ENCODE peak calls at places on chromosomes 4 and X, in four cellular contexts. E is prostate gland, D is mesothelial cell of epicardium, M is neural crest cell. L is an unnamed sample.

GRCh38 chr4:66178901-66179300 is 508.6 kb upstream of the EPHA5 start:
- DNase-seq in E (no peak), D (no peak), M (no peak), L (no peak)

GRCh38 chrX:109872021-109872730 is 130.7 kb upstream of the TMEM164 start:
- DNase-seq in E (no peak), D (no peak), M (no peak), L (no peak)

GRCh38 chr4:94722270-94722669 is 35.5 kb upstream of the BMPR1B start:
- DNase-seq in E (no peak), D (no peak), M (no peak), L (no peak)

GRCh38 chr4:47031011-47031678 is at the start of gene GABRB1:
- DNase-seq in E (no peak), D (peak; percentile 83), M (peak; percentile 62), L (peak; percentile 25)

GRCh38 chr4:65599335-65599734 is 71.0 kb downstream of the EPHA5 start:
- DNase-seq in E (no peak), D (no peak), M (no peak), L (no peak)

GRCh38 chrX:39631275-39631674 is 466.5 kb downstream of the BCOR start:
- DNase-seq in E (no peak), D (no peak), M (no peak), L (no peak)

GRCh38 chrX:7654316-7654715 is 188.7 kb upstream of the VCX start:
- DNase-seq in E (no peak), D (no peak), M (no peak), L (no peak)

GRCh38 chr4:132557660-132558059 is 591.4 kb upstream of the PCDH10 start:
- DNase-seq in E (no peak), D (no peak), M (no peak), L (no peak)

GRCh38 chrX:40172169-40172979 is 74.6 kb upstream of the BCOR start:
- DNase-seq in E (peak; percentile 50), D (peak; percentile 54), M (no peak), L (no peak)

GRCh38 chrX:3345281-3346081 is 971 bp downstream of the MXRA5 start:
- DNase-seq in E (peak; percentile 54), D (peak; percentile 73), M (peak; percentile 24), L (no peak)

GRCh38 chr4:96639932-96640331 is 800.0 kb downstream of the PDHA2 start:
- DNase-seq in E (no peak), D (no peak), M (no peak), L (no peak)
- TF ChIP-seq CTCF in E (no peak), D (no peak), M (no peak), L (no peak)

GRCh38 chrX:56802921-56803848 is 74.1 kb downstream of the NBDY start:
- DNase-seq in E (peak; percentile 25), D (peak; percentile 59), M (peak; percentile 22), L (no peak)

GRCh38 chrX:56802428-56802827 is 73.4 kb downstream of the NBDY start:
- DNase-seq in E (no peak), D (no peak), M (no peak), L (no peak)

GRCh38 chrX:56798866-56799864 is 70.1 kb downstream of the NBDY start:
- DNase-seq in E (no peak), D (peak; percentile 37), M (no peak), L (no peak)

GRCh38 chrX:56800307-56800706 is 71.3 kb downstream of the NBDY start:
- DNase-seq in E (no peak), D (peak; percentile 11), M (no peak), L (no peak)

GRCh38 chrX:56800801-56801200 is 71.8 kb downstream of the NBDY start:
- DNase-seq in E (no peak), D (peak; percentile 26), M (no peak), L (no peak)
- TF ChIP-seq CTCF in E (no peak), D (no peak), M (no peak), L (no peak)

GRCh38 chr4:186032259-186032658 is 36.7 kb upstream of the TLR3 start:
- DNase-seq in E (no peak), D (no peak), M (no peak), L (no peak)
- TF ChIP-seq CTCF in E (no peak), D (no peak), M (peak; percentile 36), L (no peak)

DNA sequence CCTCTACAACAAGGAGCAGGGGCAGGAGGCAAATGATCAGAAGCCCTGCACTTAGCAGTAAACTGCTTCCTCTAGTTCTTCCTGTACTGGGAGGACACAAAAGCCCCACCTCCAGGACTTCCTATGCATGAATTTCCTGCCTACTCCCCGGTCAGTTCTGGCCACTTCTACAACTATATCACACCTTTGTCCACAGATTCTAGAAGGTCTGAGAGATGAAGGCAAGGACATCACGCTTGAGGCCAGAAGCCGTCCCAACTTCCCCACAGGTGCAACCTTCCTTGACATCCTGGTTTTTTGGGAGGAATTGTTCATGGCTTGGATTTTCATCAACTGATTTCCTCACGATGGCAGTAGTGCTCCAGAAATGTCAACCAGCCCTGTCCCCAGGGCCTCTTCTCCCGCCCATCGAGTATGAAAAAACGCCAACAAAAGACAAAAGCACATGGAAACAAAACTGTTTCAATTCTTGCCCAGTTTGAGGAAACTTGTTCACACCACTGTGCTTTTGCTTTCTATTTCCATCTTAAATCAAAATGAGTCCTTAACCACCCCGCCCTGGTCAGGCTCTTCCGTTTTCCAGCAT is 206.5 kb upstream of the STK26 start:
- DNase-seq in E (peak; percentile 7), D (no peak), M (no peak), L (peak; percentile 73)
- TF ChIP-seq CTCF in E (no peak), D (no peak), M (no peak), L (no peak)

DNA sequence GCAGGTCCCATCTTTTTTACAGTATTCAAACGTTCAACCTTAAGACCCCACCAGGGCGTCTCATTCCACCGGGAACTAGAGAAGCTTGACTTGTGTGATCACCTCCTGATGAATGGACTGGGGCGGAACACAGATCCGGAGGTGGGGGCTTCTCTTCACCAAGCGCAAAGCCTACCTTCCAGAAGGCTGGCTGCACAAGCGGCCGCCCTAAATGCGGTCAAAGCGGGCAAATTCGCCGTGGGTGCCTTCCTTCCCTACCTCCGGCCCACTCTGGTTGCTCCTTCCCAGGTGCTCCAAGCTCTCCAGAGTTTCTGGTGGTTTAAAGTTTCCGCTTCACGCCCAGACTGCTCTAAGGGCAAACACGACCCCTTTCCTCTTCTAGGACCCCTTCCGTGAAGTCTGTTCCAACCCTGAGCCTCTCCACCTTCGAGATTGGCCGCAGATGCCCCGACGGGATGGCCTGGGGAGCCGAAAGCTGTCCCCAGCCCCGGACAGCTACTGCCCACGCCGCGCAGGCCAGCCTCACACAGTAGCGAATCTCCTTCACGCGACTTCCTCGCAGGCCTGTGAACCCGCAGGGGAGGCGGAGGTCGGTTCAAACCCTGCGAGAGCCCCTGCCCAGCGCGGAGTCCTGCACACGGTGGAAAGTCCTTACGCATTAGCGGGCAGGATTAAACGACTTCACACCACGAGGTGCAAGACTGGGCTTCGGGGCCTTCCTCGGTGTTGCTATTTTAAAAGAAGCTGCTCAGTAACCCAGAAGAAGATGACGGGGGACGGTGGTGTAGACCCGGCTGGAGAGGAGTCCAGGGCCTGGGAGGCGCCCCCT is 1.6 kb upstream of the WWC2 start:
- DNase-seq in E (no peak), D (peak; percentile 58), M (no peak), L (no peak)
- TF ChIP-seq CTCF in E (no peak), D (no peak), M (no peak), L (no peak)

GRCh38 chr4:27308379-27308778 is 447.7 kb downstream of the STIM2 start:
- DNase-seq in E (no peak), D (no peak), M (no peak), L (no peak)
- TF ChIP-seq CTCF in E (no peak), D (no peak), M (no peak), L (no peak)

DNA sequence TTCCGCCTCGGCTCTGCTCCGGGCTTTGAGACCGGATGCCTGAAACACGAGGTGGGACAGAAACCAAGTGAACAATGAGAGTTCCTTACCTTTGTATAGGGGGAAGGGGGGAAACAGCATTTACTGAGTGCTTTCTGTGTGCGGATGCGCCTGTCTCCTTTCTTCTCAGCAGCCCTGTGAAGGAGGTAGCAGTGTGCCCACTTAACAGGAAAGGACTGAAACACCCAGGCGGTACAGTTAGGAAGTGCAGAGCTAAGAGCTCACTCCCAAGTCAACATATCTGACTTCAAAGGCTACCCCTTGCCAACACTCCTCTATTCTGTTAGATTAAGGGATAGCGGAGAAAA is 43.1 kb upstream of the TMSB15B start:
- DNase-seq in E (no peak), D (no peak), M (no peak), L (no peak)
- TF ChIP-seq CTCF in E (no peak), D (no peak), M (peak; percentile 55), L (no peak)

DNA sequence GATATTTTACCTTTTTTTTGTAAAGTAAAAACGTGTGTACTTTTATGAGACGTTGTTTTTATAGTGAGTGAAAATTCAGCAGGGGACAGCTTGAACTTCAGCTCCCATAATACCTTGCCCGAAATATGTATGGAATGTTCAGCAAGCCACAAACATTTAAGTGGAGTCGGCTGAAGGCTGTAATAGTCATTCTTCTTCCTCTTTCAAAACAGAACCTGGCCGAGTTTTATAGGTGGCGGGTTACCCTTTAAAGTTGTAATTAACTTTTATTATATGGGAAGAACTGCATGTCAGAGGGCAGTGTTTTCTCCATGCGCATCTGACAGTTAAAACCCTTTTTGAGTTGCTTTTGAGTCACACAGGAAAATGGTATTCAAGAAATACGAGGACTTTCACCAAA is 50.7 kb downstream of the CLDN34 start:
- DNase-seq in E (peak; percentile 52), D (no peak), M (no peak), L (no peak)
- TF ChIP-seq CTCF in E (peak; percentile 15), D (no peak), M (no peak), L (no peak)